ENCODE peak calls at places on chromosomes 6 and 20, in four cellular contexts. One of them, this sample, is unnamed.

GRCh38 chr20:63973636-63974401 is 4.1 kb upstream of the ZNF512B start:
- DNase-seq in GM12865: peak
- DNase-seq in NCI-H460: peak
- DNase-seq in transverse colon: peak
- DNase-seq in this sample: peak

GRCh38 chr20:11274137-11274536 is 600.3 kb upstream of the JAG1 start:
- DNase-seq in GM12865: peak
- DNase-seq in NCI-H460: peak
- DNase-seq in transverse colon: no peak
- DNase-seq in this sample: peak

GRCh38 chr20:43988867-43989266 is 74.2 kb downstream of the TOX2 start:
- DNase-seq in GM12865: no peak
- DNase-seq in NCI-H460: no peak
- DNase-seq in transverse colon: no peak
- DNase-seq in this sample: no peak

GRCh38 chr6:33632603-33633039 is 11.5 kb downstream of the ITPR3 start:
- DNase-seq in GM12865: peak
- DNase-seq in NCI-H460: no peak
- DNase-seq in transverse colon: peak
- DNase-seq in this sample: peak

GRCh38 chr20:57651977-57652864 is 32.0 kb upstream of the ZBP1 start:
- DNase-seq in GM12865: no peak
- DNase-seq in NCI-H460: no peak
- DNase-seq in transverse colon: no peak
- DNase-seq in this sample: no peak

GRCh38 chr6:24387818-24388217 is 14.9 kb upstream of the MRS2 start:
- DNase-seq in GM12865: no peak
- DNase-seq in NCI-H460: no peak
- DNase-seq in transverse colon: no peak
- DNase-seq in this sample: no peak

GRCh38 chr20:50153153-50153499 is 397 bp downstream of the PEDS1 start:
- DNase-seq in GM12865: no peak
- DNase-seq in NCI-H460: no peak
- DNase-seq in transverse colon: peak
- DNase-seq in this sample: no peak

GRCh38 chr20:9354579-9354978 is 159.8 kb upstream of the LAMP5 start:
- DNase-seq in GM12865: no peak
- DNase-seq in NCI-H460: no peak
- DNase-seq in transverse colon: no peak
- DNase-seq in this sample: no peak

GRCh38 chr6:12636336-12636735 is 80.2 kb upstream of the PHACTR1 start:
- DNase-seq in GM12865: no peak
- DNase-seq in NCI-H460: no peak
- DNase-seq in transverse colon: no peak
- DNase-seq in this sample: no peak

GRCh38 chr6:70281923-70282902 is 20.7 kb downstream of the COL9A1 start:
- DNase-seq in GM12865: no peak
- DNase-seq in NCI-H460: no peak
- DNase-seq in transverse colon: no peak
- DNase-seq in this sample: no peak

This sample was measured in NCI-H1930.